ENCODE peak calls at places on chromosomes 2 and 18, in six cellular contexts. One of them, this sample, is unnamed.

GRCh38 chr18:57023483-57023882 is 123.4 kb upstream of the BOD1L2 start:
- DNase-seq in CD4-positive, alpha-beta T cell: no peak
- DNase-seq in heart left ventricle: no peak
- DNase-seq in aorta: no peak
- DNase-seq in endothelial cell of umbilical vein: no peak
- DNase-seq in HepG2: no peak
- DNase-seq in this sample: no peak

GRCh38 chr18:56747032-56747658 is 96.0 kb downstream of the WDR7 start:
- DNase-seq in CD4-positive, alpha-beta T cell: no peak
- DNase-seq in heart left ventricle: no peak
- DNase-seq in aorta: no peak
- DNase-seq in endothelial cell of umbilical vein: no peak
- DNase-seq in HepG2: no peak
- DNase-seq in this sample: no peak

GRCh38 chr2:237184923-237185580 is 99.4 kb downstream of the COPS8 start:
- DNase-seq in CD4-positive, alpha-beta T cell: no peak
- DNase-seq in heart left ventricle: no peak
- DNase-seq in aorta: no peak
- DNase-seq in endothelial cell of umbilical vein: no peak
- DNase-seq in HepG2: no peak
- DNase-seq in this sample: no peak

GRCh38 chr2:26477126-26477910 is 606 bp downstream of the OTOF start:
- DNase-seq in CD4-positive, alpha-beta T cell: no peak
- DNase-seq in heart left ventricle: no peak
- DNase-seq in aorta: no peak
- DNase-seq in endothelial cell of umbilical vein: no peak
- DNase-seq in HepG2: no peak
- DNase-seq in this sample: no peak

GRCh38 chr2:141015339-141016047 is 1115.3 kb downstream of the LRP1B start:
- DNase-seq in CD4-positive, alpha-beta T cell: no peak
- DNase-seq in heart left ventricle: peak; percentile 64
- DNase-seq in aorta: no peak
- DNase-seq in endothelial cell of umbilical vein: no peak
- DNase-seq in HepG2: no peak
- DNase-seq in this sample: no peak

GRCh38 chr2:128389521-128389920 is 70.9 kb upstream of the HS6ST1 start:
- DNase-seq in CD4-positive, alpha-beta T cell: no peak
- DNase-seq in heart left ventricle: no peak
- DNase-seq in aorta: peak; percentile 26
- DNase-seq in endothelial cell of umbilical vein: no peak
- DNase-seq in HepG2: no peak
- DNase-seq in this sample: no peak

GRCh38 chr2:174485763-174486613 is 841 bp downstream of the GPR155 start:
- DNase-seq in CD4-positive, alpha-beta T cell: peak; percentile 18
- DNase-seq in heart left ventricle: peak; percentile 44
- DNase-seq in aorta: peak; percentile 53
- DNase-seq in endothelial cell of umbilical vein: peak; percentile 36
- DNase-seq in HepG2: no peak
- DNase-seq in this sample: no peak

GRCh38 chr2:31318360-31319336 is 84.7 kb downstream of the EHD3 start:
- DNase-seq in CD4-positive, alpha-beta T cell: no peak
- DNase-seq in heart left ventricle: peak; percentile 45
- DNase-seq in aorta: peak; percentile 50
- DNase-seq in endothelial cell of umbilical vein: no peak
- DNase-seq in HepG2: no peak
- DNase-seq in this sample: no peak

GRCh38 chr18:11251229-11251890 is 102.0 kb upstream of the PIEZO2 start:
- DNase-seq in CD4-positive, alpha-beta T cell: no peak
- DNase-seq in heart left ventricle: no peak
- DNase-seq in aorta: peak; percentile 73
- DNase-seq in endothelial cell of umbilical vein: no peak
- DNase-seq in HepG2: no peak
- DNase-seq in this sample: no peak

GRCh38 chr2:200396726-200397348 is 90.3 kb downstream of the SPATS2L start:
- DNase-seq in CD4-positive, alpha-beta T cell: no peak
- DNase-seq in heart left ventricle: no peak
- DNase-seq in aorta: no peak
- DNase-seq in endothelial cell of umbilical vein: peak; percentile 32
- DNase-seq in HepG2: no peak
- DNase-seq in this sample: no peak

GRCh38 chr2:202036601-202037037 is 3.0 kb downstream of the FZD7 start:
- DNase-seq in CD4-positive, alpha-beta T cell: no peak
- DNase-seq in heart left ventricle: peak; percentile 44
- DNase-seq in aorta: no peak
- DNase-seq in endothelial cell of umbilical vein: no peak
- DNase-seq in HepG2: no peak
- DNase-seq in this sample: no peak

GRCh38 chr2:74834806-74835755 is 1.2 kb downstream of the HK2 start:
- DNase-seq in CD4-positive, alpha-beta T cell: peak; percentile 34
- DNase-seq in heart left ventricle: peak; percentile 50
- DNase-seq in aorta: peak; percentile 74
- DNase-seq in endothelial cell of umbilical vein: peak; percentile 30
- DNase-seq in HepG2: peak; percentile 55
- DNase-seq in this sample: no peak

GRCh38 chr2:157420771-157421323 is 23.0 kb downstream of the CYTIP start:
- DNase-seq in CD4-positive, alpha-beta T cell: no peak
- DNase-seq in heart left ventricle: no peak
- DNase-seq in aorta: no peak
- DNase-seq in endothelial cell of umbilical vein: no peak
- DNase-seq in HepG2: no peak
- DNase-seq in this sample: no peak

GRCh38 chr2:1231664-1232063 is 181.6 kb upstream of the TPO start:
- DNase-seq in CD4-positive, alpha-beta T cell: no peak
- DNase-seq in heart left ventricle: no peak
- DNase-seq in aorta: no peak
- DNase-seq in endothelial cell of umbilical vein: no peak
- DNase-seq in HepG2: peak; percentile 9
- DNase-seq in this sample: no peak

GRCh38 chr2:15793978-15794377 is 146.4 kb upstream of the MYCN start:
- DNase-seq in CD4-positive, alpha-beta T cell: no peak
- DNase-seq in heart left ventricle: no peak
- DNase-seq in aorta: no peak
- DNase-seq in endothelial cell of umbilical vein: no peak
- DNase-seq in HepG2: no peak
- DNase-seq in this sample: no peak

GRCh38 chr2:43169987-43170732 is 56.2 kb downstream of the ZFP36L2 start:
- DNase-seq in CD4-positive, alpha-beta T cell: peak; percentile 70
- DNase-seq in heart left ventricle: no peak
- DNase-seq in aorta: no peak
- DNase-seq in endothelial cell of umbilical vein: peak; percentile 59
- DNase-seq in HepG2: no peak
- DNase-seq in this sample: no peak

GRCh38 chr2:210873631-210874030 is 317.2 kb downstream of the CPS1 start:
- DNase-seq in CD4-positive, alpha-beta T cell: no peak
- DNase-seq in heart left ventricle: no peak
- DNase-seq in aorta: no peak
- DNase-seq in endothelial cell of umbilical vein: no peak
- DNase-seq in HepG2: no peak
- DNase-seq in this sample: no peak

GRCh38 chr2:22282902-22283301 is 1102.1 kb upstream of the KLHL29 start:
- DNase-seq in CD4-positive, alpha-beta T cell: no peak
- DNase-seq in heart left ventricle: no peak
- DNase-seq in aorta: no peak
- DNase-seq in endothelial cell of umbilical vein: no peak
- DNase-seq in HepG2: no peak
- DNase-seq in this sample: no peak

GRCh38 chr2:84537251-84537650 is 21.0 kb downstream of the DNAH6 start:
- DNase-seq in CD4-positive, alpha-beta T cell: no peak
- DNase-seq in heart left ventricle: no peak
- DNase-seq in aorta: no peak
- DNase-seq in endothelial cell of umbilical vein: no peak
- DNase-seq in HepG2: no peak
- DNase-seq in this sample: no peak

DNA sequence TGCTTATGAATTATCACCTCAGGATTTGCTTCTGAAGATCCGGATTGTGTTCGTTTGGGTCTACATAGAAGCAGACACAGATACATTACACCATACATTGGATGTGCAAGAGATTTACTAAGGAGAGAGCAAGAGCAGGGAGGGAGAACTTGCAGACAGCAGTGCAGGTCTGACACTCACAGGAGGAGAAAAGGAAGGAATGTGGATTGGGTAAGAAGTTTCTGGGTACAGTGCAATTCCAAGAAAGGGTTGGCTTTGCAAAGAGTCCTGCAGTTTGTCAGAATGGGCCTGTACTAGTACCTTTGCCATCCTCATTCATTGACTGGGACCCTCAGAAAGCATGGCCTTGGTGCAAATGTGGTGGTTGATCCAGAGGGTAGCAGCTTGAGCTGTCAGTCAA is 4.8 kb upstream of the THOC1 start:
- DNase-seq in CD4-positive, alpha-beta T cell: no peak
- DNase-seq in heart left ventricle: no peak
- DNase-seq in aorta: no peak
- DNase-seq in endothelial cell of umbilical vein: no peak
- DNase-seq in HepG2: no peak
- DNase-seq in this sample: no peak
- H3K27ac ChIP-seq in CD4-positive, alpha-beta T cell: no peak overlapping the region
- H3K27ac ChIP-seq in heart left ventricle: no peak overlapping the region
- H3K27ac ChIP-seq in aorta: no peak overlapping the region
- H3K27ac ChIP-seq in endothelial cell of umbilical vein: no peak overlapping the region
- H3K27ac ChIP-seq in HepG2: no peak overlapping the region
- H3K27ac ChIP-seq in this sample: no peak overlapping the region

GRCh38 chr2:204880928-204881327 is 335.7 kb downstream of the PARD3B start:
- DNase-seq in CD4-positive, alpha-beta T cell: no peak
- DNase-seq in heart left ventricle: no peak
- DNase-seq in aorta: no peak
- DNase-seq in endothelial cell of umbilical vein: no peak
- DNase-seq in HepG2: no peak
- DNase-seq in this sample: no peak
- H3K27ac ChIP-seq in CD4-positive, alpha-beta T cell: peak overlapping the region; percentile 17
- H3K27ac ChIP-seq in heart left ventricle: no peak overlapping the region
- H3K27ac ChIP-seq in aorta: no peak overlapping the region
- H3K27ac ChIP-seq in endothelial cell of umbilical vein: no peak overlapping the region
- H3K27ac ChIP-seq in HepG2: no peak overlapping the region
- H3K27ac ChIP-seq in this sample: no peak overlapping the region

DNA sequence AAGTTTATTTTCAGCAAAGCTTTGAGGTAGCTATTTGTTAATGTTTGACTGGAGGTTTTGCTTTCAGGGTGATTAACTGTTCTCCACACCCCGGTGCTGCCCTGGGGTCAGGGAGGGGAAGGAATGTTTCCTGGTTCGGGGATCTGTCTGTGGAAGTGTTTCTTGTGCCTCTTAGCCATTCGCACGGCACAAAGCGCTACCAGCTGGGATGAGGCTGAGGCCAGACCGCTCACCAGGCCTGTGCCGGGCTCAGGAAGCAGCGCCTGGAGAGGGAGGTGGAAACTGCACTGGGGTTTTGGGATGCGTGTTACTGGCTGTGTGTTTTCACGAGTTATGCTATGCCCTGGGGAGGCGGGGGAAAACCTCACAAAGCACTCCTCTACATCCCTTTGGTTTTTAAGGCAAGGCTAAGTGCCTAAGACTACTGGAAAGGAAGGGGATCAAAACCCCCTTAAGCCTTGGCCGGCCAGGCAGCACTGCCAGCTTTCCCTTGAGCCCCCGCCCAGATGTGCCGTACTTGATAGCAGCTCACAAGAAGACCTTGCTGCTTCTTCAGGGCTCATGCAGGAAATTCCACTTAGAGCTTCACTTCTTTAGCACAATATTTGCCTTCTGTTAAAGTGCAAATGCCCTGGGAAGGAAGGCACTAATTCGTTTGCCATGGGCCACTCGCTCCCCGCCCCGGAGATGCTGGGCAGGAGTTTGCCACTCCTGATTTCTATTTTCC is 65.7 kb upstream of the CNGA3 start:
- DNase-seq in CD4-positive, alpha-beta T cell: no peak
- DNase-seq in heart left ventricle: no peak
- DNase-seq in aorta: no peak
- DNase-seq in endothelial cell of umbilical vein: peak; percentile 37
- DNase-seq in HepG2: no peak
- DNase-seq in this sample: no peak
- H3K27ac ChIP-seq in CD4-positive, alpha-beta T cell: no peak overlapping the region
- H3K27ac ChIP-seq in heart left ventricle: no peak overlapping the region
- H3K27ac ChIP-seq in aorta: no peak overlapping the region
- H3K27ac ChIP-seq in endothelial cell of umbilical vein: no peak overlapping the region
- H3K27ac ChIP-seq in HepG2: no peak overlapping the region
- H3K27ac ChIP-seq in this sample: no peak overlapping the region

DNA sequence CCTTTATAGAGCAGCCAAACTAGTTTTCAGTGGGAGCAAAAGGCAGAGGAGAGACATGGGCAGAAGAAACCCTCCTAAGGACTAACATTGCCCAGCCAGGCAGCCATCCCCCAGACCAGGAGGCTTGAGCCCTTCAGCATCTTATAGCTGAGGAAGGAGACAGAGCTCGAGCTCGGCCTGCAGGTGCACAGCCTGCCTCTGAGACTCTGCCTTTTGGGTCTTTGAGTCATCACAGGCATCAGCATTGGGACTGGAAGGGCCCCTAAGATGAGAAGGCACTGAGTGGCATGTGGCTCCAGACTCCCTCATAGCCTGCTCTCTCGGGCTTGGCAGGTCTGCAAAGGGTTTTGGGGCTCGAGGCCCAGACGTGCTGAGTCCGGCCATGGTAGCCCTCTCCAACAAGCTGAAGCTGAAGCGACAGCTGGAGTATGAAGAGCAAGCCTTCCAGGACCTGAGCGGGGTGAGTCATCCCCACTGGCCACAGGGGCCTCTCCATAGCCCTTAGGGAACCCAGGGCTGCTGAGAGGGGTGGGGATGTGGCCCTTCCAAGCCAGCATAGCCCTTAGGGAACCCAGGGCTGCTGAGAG is 84.1 kb downstream of the EPAS1 start:
- DNase-seq in CD4-positive, alpha-beta T cell: no peak
- DNase-seq in heart left ventricle: no peak
- DNase-seq in aorta: peak; percentile 29
- DNase-seq in endothelial cell of umbilical vein: no peak
- DNase-seq in HepG2: no peak
- DNase-seq in this sample: no peak
- H3K27ac ChIP-seq in CD4-positive, alpha-beta T cell: no peak overlapping the region
- H3K27ac ChIP-seq in heart left ventricle: peak overlapping the region; percentile 4
- H3K27ac ChIP-seq in aorta: no peak overlapping the region
- H3K27ac ChIP-seq in endothelial cell of umbilical vein: no peak overlapping the region
- H3K27ac ChIP-seq in HepG2: no peak overlapping the region
- H3K27ac ChIP-seq in this sample: no peak overlapping the region

GRCh38 chr2:151359768-151360167 is 2.4 kb downstream of the TNFAIP6 start:
- DNase-seq in CD4-positive, alpha-beta T cell: no peak
- DNase-seq in heart left ventricle: no peak
- DNase-seq in aorta: no peak
- DNase-seq in endothelial cell of umbilical vein: no peak
- DNase-seq in HepG2: no peak
- DNase-seq in this sample: no peak
- H3K27ac ChIP-seq in CD4-positive, alpha-beta T cell: no peak overlapping the region
- H3K27ac ChIP-seq in heart left ventricle: no peak overlapping the region
- H3K27ac ChIP-seq in aorta: no peak overlapping the region
- H3K27ac ChIP-seq in endothelial cell of umbilical vein: no peak overlapping the region
- H3K27ac ChIP-seq in HepG2: no peak overlapping the region
- H3K27ac ChIP-seq in this sample: no peak overlapping the region